ENCODE peak calls at places on chromosomes 3 and 15, in five cellular contexts. One of them, this sample, is unnamed.

GRCh38 chr15:61157933-61158332 is 71.2 kb downstream of the RORA start:
- DNase-seq in lung microvascular endothelial cell: no peak
- DNase-seq in psoas muscle: peak; percentile 71
- DNase-seq in activated T-cell treated with anti-CD3 and anti-CD28 coated beads, Interleukin-2, amount 50 U/mL, for 1 hour: no peak
- DNase-seq in activated naive CD8-positive, alpha-beta T cell treated with anti-CD3 and anti-CD28 coated beads for 36 hours: no peak
- DNase-seq in this sample: no peak

GRCh38 chr15:76998661-76999285 is 3.8 kb downstream of the PSTPIP1 start:
- DNase-seq in lung microvascular endothelial cell: no peak
- DNase-seq in psoas muscle: no peak
- DNase-seq in activated T-cell treated with anti-CD3 and anti-CD28 coated beads, Interleukin-2, amount 50 U/mL, for 1 hour: no peak
- DNase-seq in activated naive CD8-positive, alpha-beta T cell treated with anti-CD3 and anti-CD28 coated beads for 36 hours: no peak
- DNase-seq in this sample: peak; percentile 65

GRCh38 chr3:129599607-129600006 is 6.9 kb downstream of the PLXND1 start:
- DNase-seq in lung microvascular endothelial cell: peak; percentile 91
- DNase-seq in psoas muscle: no peak
- DNase-seq in activated T-cell treated with anti-CD3 and anti-CD28 coated beads, Interleukin-2, amount 50 U/mL, for 1 hour: no peak
- DNase-seq in activated naive CD8-positive, alpha-beta T cell treated with anti-CD3 and anti-CD28 coated beads for 36 hours: no peak
- DNase-seq in this sample: no peak

GRCh38 chr3:6425289-6425820 is 435.6 kb upstream of the GRM7 start:
- DNase-seq in lung microvascular endothelial cell: no peak
- DNase-seq in psoas muscle: no peak
- DNase-seq in activated T-cell treated with anti-CD3 and anti-CD28 coated beads, Interleukin-2, amount 50 U/mL, for 1 hour: no peak
- DNase-seq in activated naive CD8-positive, alpha-beta T cell treated with anti-CD3 and anti-CD28 coated beads for 36 hours: no peak
- DNase-seq in this sample: no peak

GRCh38 chr3:158404319-158404718 is 166.7 kb upstream of the MLF1 start:
- DNase-seq in lung microvascular endothelial cell: peak; percentile 35
- DNase-seq in psoas muscle: no peak
- DNase-seq in activated T-cell treated with anti-CD3 and anti-CD28 coated beads, Interleukin-2, amount 50 U/mL, for 1 hour: no peak
- DNase-seq in activated naive CD8-positive, alpha-beta T cell treated with anti-CD3 and anti-CD28 coated beads for 36 hours: no peak
- DNase-seq in this sample: no peak

GRCh38 chr3:134148534-134148933 is 102.1 kb downstream of the RYK start:
- DNase-seq in lung microvascular endothelial cell: no peak
- DNase-seq in psoas muscle: no peak
- DNase-seq in activated T-cell treated with anti-CD3 and anti-CD28 coated beads, Interleukin-2, amount 50 U/mL, for 1 hour: no peak
- DNase-seq in activated naive CD8-positive, alpha-beta T cell treated with anti-CD3 and anti-CD28 coated beads for 36 hours: no peak
- DNase-seq in this sample: no peak

GRCh38 chr15:52786436-52787122 is 3.6 kb downstream of the ONECUT1 start:
- DNase-seq in lung microvascular endothelial cell: no peak
- DNase-seq in psoas muscle: no peak
- DNase-seq in activated T-cell treated with anti-CD3 and anti-CD28 coated beads, Interleukin-2, amount 50 U/mL, for 1 hour: no peak
- DNase-seq in activated naive CD8-positive, alpha-beta T cell treated with anti-CD3 and anti-CD28 coated beads for 36 hours: no peak
- DNase-seq in this sample: no peak

GRCh38 chr15:83444936-83445335 is 2.2 kb upstream of the SH3GL3 start:
- DNase-seq in lung microvascular endothelial cell: no peak
- DNase-seq in psoas muscle: no peak
- DNase-seq in activated T-cell treated with anti-CD3 and anti-CD28 coated beads, Interleukin-2, amount 50 U/mL, for 1 hour: no peak
- DNase-seq in activated naive CD8-positive, alpha-beta T cell treated with anti-CD3 and anti-CD28 coated beads for 36 hours: no peak
- DNase-seq in this sample: no peak

GRCh38 chr3:149596136-149596770 is 61.6 kb downstream of the WWTR1 start:
- DNase-seq in lung microvascular endothelial cell: no peak
- DNase-seq in psoas muscle: no peak
- DNase-seq in activated T-cell treated with anti-CD3 and anti-CD28 coated beads, Interleukin-2, amount 50 U/mL, for 1 hour: no peak
- DNase-seq in activated naive CD8-positive, alpha-beta T cell treated with anti-CD3 and anti-CD28 coated beads for 36 hours: no peak
- DNase-seq in this sample: no peak